ENCODE peak calls at places on chromosomes 7 and 10, in seven cellular contexts. A, M, D, J, B, O and K are unnamed samples.

GRCh38 chr10:59362991-59363390 is 642 bp upstream of the FAM13C start:
- DNase-seq in A (peak), M (peak), D (no peak), J (peak), B (peak), O (peak), K (peak)

GRCh38 chr10:96122824-96123223 is 7.3 kb upstream of the ZNF518A start:
- DNase-seq in A (no peak), M (no peak), D (no peak), J (no peak), B (no peak), O (no peak), K (no peak)

GRCh38 chr7:133742709-133743538 is 384.2 kb upstream of the LRGUK start:
- DNase-seq in A (no peak), M (peak), D (no peak), J (no peak), B (no peak), O (no peak), K (no peak)

GRCh38 chr7:158997471-158997870 is 141.1 kb downstream of the DYNC2I1 start:
- DNase-seq in A (no peak), M (no peak), D (no peak), J (no peak), B (no peak), O (no peak), K (no peak)

GRCh38 chr10:132897516-132898381 is 44.6 kb downstream of the CFAP46 start:
- DNase-seq in A (peak), M (no peak), D (no peak), J (no peak), B (no peak), O (peak), K (no peak)

GRCh38 chr7:67729771-67730170 is 733.1 kb downstream of the TYW1 start:
- DNase-seq in A (no peak), M (no peak), D (no peak), J (no peak), B (no peak), O (no peak), K (no peak)

GRCh38 chr10:24993237-24993958 is 22.6 kb downstream of the ENKUR start:
- DNase-seq in A (no peak), M (no peak), D (no peak), J (no peak), B (no peak), O (no peak), K (no peak)

GRCh38 chr7:94580601-94581000 is 71.0 kb downstream of the CASD1 start:
- DNase-seq in A (peak), M (no peak), D (no peak), J (no peak), B (no peak), O (no peak), K (no peak)

GRCh38 chr7:7157177-7157886 is 25.0 kb upstream of the C1GALT1 start:
- DNase-seq in A (no peak), M (no peak), D (no peak), J (no peak), B (no peak), O (no peak), K (no peak)

GRCh38 chr7:152459724-152460251 is 24.0 kb upstream of the KMT2C start:
- DNase-seq in A (peak), M (peak), D (no peak), J (peak), B (peak), O (peak), K (no peak)

GRCh38 chr10:127920319-127921074 is 13.6 kb downstream of the PTPRE start:
- DNase-seq in A (no peak), M (no peak), D (no peak), J (no peak), B (no peak), O (no peak), K (no peak)

GRCh38 chr7:157309990-157310668 is 26.7 kb upstream of the DNAJB6 start:
- DNase-seq in A (no peak), M (no peak), D (no peak), J (no peak), B (no peak), O (no peak), K (no peak)

DNA sequence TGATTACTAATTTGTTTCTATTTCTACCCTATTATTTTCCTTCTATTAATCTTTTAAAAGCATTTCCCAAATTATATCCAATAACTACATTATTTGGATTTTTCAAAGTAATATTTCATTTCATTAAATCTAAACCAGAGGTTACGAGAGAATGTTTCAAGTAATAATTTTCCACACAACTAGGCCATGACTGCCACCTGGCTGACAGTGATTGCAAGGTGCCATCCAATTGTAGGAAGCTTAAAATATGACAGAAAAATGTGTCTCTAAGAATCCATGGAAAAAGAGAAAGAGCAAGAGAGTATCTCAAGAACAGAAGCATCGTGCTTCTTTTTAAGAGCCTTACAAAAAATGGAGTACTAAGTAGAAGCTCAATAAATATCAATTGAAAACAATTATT is 48.7 kb downstream of the TPK1 start:
- DNase-seq in A (no peak), M (no peak), D (no peak), J (no peak), B (no peak), O (no peak), K (no peak)
- TF ChIP-seq CTCF in A (no peak), M (no peak), D (peak), J (peak), B (no peak), O (no peak), K (no peak)

GRCh38 chr10:114278884-114279191 is 39.8 kb downstream of the VWA2 start:
- DNase-seq in A (no peak), M (no peak), D (no peak), J (no peak), B (no peak), O (no peak), K (no peak)

GRCh38 chr10:114279289-114279688 is 40.2 kb downstream of the VWA2 start:
- DNase-seq in A (no peak), M (no peak), D (no peak), J (no peak), B (no peak), O (peak), K (no peak)

GRCh38 chr10:114281461-114281860 is 42.4 kb downstream of the VWA2 start:
- DNase-seq in A (peak), M (no peak), D (no peak), J (no peak), B (no peak), O (peak), K (no peak)

GRCh38 chr10:114281006-114281405 is 42.0 kb downstream of the VWA2 start:
- DNase-seq in A (no peak), M (no peak), D (no peak), J (no peak), B (no peak), O (peak), K (no peak)

DNA sequence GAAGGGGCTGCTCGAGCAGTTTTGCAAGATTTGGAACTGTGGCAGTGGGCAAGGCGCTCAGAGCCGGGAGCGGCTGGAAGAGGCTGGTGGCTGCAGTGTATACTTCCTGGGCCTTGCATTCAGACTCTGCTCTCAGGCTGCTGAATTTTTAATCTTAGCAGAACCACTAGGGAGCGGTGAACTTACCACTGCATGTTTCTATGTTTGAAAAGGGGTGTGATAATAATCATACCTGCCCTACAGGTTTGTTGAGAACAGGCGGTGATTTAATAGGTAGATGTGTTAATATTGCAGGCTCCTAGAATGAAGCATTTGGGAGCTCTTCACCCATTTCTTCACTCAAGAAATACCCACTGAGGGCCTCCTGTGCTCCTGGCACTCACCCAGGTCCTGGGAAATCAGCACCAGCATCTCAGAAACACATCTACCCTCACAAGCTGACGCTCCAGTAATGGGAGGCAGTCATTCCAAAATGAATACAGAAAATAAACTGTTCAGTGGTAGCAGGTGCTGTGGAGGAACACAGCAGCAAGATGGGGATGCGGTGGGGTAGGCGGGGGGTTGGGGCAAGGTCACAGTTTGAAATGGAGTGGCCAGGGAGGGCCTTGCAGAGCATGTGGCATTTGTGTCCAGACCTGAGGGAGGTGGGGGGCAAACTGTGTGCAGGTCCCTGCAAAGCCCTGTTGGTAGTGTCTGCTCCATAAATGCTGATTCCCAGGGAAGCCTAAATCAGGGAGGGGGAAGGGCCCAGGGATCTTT is 41.0 kb downstream of the VWA2 start:
- DNase-seq in A (no peak), M (no peak), D (no peak), J (no peak), B (no peak), O (peak), K (no peak)
- TF ChIP-seq CTCF in A (no peak), M (no peak), D (no peak), J (no peak), B (no peak), O (no peak), K (no peak)

GRCh38 chr10:34994565-34995142 is 95.5 kb downstream of the CUL2 start:
- DNase-seq in A (peak), M (peak), D (no peak), J (peak), B (peak), O (peak), K (peak)
- TF ChIP-seq CTCF in A (peak), M (peak), D (peak), J (peak), B (peak), O (peak), K (peak)

GRCh38 chr10:79604294-79604693 is 6.4 kb upstream of the SFTPA1 start:
- DNase-seq in A (no peak), M (no peak), D (no peak), J (no peak), B (no peak), O (no peak), K (no peak)

GRCh38 chr10:79610601-79611191 is at the start of gene SFTPA1:
- DNase-seq in A (peak), M (no peak), D (no peak), J (no peak), B (no peak), O (no peak), K (no peak)

GRCh38 chr10:79605308-79605707 is 5.4 kb upstream of the SFTPA1 start:
- DNase-seq in A (no peak), M (no peak), D (no peak), J (no peak), B (no peak), O (no peak), K (no peak)

GRCh38 chr10:79602953-79603352 is 7.8 kb upstream of the SFTPA1 start:
- DNase-seq in A (no peak), M (no peak), D (no peak), J (no peak), B (no peak), O (no peak), K (no peak)

DNA sequence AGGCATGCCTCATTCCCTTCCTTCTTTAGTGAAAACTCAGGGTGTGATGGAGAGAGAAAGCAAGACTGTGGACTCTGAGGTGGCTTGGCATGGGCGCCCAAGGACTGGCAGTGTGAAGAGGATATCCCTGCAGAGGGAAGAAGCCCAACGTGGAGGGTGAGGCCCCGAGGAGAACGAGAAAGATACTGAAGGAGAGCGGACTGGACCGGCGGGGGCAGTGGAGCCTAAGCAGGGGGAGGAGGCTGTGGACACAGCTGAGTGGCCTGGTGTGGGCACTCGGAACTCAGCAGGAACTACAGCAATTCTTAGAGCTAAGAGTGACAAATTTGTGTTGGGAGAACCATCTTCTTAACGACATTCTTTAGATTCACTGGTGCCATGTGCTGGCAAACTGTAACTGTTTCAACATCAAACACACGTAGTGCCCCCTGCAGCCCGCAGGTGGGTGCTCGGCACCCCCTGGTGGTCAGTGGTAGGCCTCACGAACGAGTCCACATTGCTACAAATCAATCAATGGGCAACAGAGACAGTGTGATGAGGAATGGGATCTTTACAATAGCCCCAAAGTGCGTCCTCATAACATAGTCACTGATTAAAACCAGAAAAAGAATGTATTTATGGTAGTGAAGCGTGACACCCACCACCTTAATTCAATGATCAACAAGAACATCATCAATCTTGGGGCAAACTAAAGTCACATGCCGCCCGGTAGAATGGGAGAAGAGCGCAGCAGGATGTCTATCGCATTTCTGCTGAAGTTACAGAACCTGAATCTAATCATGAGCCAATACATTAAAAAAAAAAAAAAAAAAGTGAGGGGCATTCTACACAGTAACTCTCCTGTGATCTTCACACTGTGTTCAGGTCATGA is 2.0 kb upstream of the SFTPA1 start:
- DNase-seq in A (peak), M (peak), D (no peak), J (no peak), B (peak), O (peak), K (no peak)
- TF ChIP-seq CTCF in A (peak), M (peak), D (peak), J (peak), B (peak), O (peak), K (no peak)

DNA sequence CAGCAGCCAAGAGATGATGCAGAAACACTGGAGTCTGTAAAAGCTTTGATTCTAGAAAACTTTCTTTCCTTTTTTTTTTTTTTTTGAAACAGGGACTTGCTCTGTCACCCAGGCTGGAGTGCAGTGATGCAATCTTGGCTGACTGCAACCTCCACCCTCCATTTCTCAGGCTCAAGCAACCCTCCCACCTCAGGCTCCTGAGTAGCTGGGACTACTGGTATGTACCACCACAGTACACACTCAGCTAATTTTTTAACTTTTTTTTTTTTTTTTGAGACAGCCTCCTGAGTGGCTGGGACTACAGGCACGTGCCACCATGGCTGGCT is 17.0 kb upstream of the BAG3 start:
- DNase-seq in A (peak), M (no peak), D (no peak), J (no peak), B (no peak), O (no peak), K (no peak)
- TF ChIP-seq CTCF in A (no peak), M (no peak), D (no peak), J (no peak), B (no peak), O (no peak), K (no peak)

DNA sequence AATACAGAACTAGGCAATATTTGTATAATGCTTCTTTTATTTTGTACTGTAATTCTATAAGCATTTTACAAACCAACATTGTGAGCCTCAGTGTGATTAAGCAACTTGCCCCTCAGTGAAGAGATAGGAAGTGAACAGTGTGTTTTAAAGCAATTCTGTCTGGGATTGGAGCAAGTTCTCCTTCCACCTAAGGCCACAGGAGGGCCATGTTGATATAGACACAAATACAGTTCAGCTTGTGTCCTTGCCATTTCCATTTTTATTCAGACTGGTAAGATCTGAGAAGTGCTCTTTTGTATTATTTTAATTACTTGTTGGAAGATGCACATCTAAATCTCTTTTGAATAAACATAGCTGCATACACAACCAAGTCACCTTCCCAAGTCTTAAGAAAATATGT is 416.3 kb upstream of the COBL start:
- DNase-seq in A (no peak), M (peak), D (no peak), J (no peak), B (no peak), O (no peak), K (no peak)
- TF ChIP-seq CTCF in A (no peak), M (peak), D (no peak), J (no peak), B (no peak), O (no peak), K (no peak)

GRCh38 chr7:105738133-105738532 is 138.3 kb downstream of the ATXN7L1 start:
- DNase-seq in A (no peak), M (no peak), D (no peak), J (no peak), B (no peak), O (no peak), K (no peak)
- TF ChIP-seq CTCF in A (no peak), M (peak), D (no peak), J (no peak), B (no peak), O (no peak), K (peak)

GRCh38 chr10:34734918-34735317 is 80.2 kb downstream of the PARD3 start:
- DNase-seq in A (no peak), M (no peak), D (no peak), J (no peak), B (no peak), O (no peak), K (no peak)

GRCh38 chr10:34731213-34731612 is 83.9 kb downstream of the PARD3 start:
- DNase-seq in A (no peak), M (no peak), D (no peak), J (no peak), B (no peak), O (no peak), K (no peak)

GRCh38 chr10:34730726-34731125 is 84.4 kb downstream of the PARD3 start:
- DNase-seq in A (no peak), M (no peak), D (no peak), J (no peak), B (no peak), O (no peak), K (no peak)

GRCh38 chr10:34731885-34732701 is 83.0 kb downstream of the PARD3 start:
- DNase-seq in A (no peak), M (no peak), D (no peak), J (no peak), B (no peak), O (no peak), K (no peak)

DNA sequence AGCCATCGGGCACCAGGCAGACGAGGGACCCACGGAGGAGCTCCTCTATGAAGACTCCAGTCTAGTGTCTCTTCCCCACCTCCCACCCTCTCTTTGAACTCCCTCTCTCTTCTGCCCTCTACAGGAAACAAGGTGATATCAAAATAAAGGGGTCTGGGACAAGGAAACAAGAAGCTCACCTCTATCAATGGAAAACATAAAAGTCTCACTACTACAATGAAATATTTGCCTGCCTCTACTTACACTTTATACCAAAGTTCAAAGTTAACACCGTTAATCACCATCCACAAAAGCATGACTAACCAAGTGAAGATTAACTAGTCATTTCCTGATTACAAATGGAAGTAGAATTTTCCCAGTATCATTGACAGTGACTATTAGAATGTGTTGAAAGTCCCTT is 82.2 kb downstream of the PARD3 start:
- DNase-seq in A (no peak), M (peak), D (no peak), J (no peak), B (no peak), O (no peak), K (no peak)
- TF ChIP-seq CTCF in A (no peak), M (peak), D (no peak), J (no peak), B (no peak), O (peak), K (no peak)